ENCODE peak calls at places on chromosome 6, in seven cellular contexts. A is left ventricle myocardium inferior, E is uterus, L is pancreas, Y is breast epithelium, I is body of pancreas, Q is ovary. K is an unnamed sample.

GRCh38 chr6:130520235-130520634 is 154.4 kb downstream of the TMEM200A start:
- DNase-seq in A (no peak), E (no peak), L (no peak), Y (no peak), I (no peak), Q (no peak), K (no peak)

GRCh38 chr6:257031-257725 is 35.1 kb upstream of the DUSP22 start:
- DNase-seq in A (no peak), E (no peak), L (no peak), Y (no peak), I (no peak), Q (no peak), K (no peak)

GRCh38 chr6:113433506-113433991 is 423.6 kb upstream of the MARCKS start:
- DNase-seq in A (peak; percentile 28), E (peak; percentile 55), L (peak; percentile 53), Y (peak; percentile 84), I (peak; percentile 68), Q (no peak), K (no peak)

GRCh38 chr6:53282741-53283140 is 66.0 kb downstream of the ELOVL5 start:
- DNase-seq in A (no peak), E (no peak), L (no peak), Y (no peak), I (no peak), Q (no peak), K (no peak)

GRCh38 chr6:48978016-48978415 is 485.0 kb downstream of the MMUT start:
- DNase-seq in A (no peak), E (no peak), L (no peak), Y (no peak), I (no peak), Q (no peak), K (no peak)

GRCh38 chr6:57262491-57262890 is 40.4 kb upstream of the RAB23 start:
- DNase-seq in A (peak; percentile 74), E (peak; percentile 75), L (no peak), Y (peak; percentile 19), I (peak; percentile 35), Q (peak; percentile 48), K (no peak)

GRCh38 chr6:144156334-144156733 is 6.0 kb downstream of the STX11 start:
- DNase-seq in A (no peak), E (no peak), L (no peak), Y (no peak), I (no peak), Q (no peak), K (no peak)

GRCh38 chr6:27544612-27545260 is 71.8 kb upstream of the ZNF184 start:
- DNase-seq in A (no peak), E (no peak), L (no peak), Y (no peak), I (no peak), Q (no peak), K (no peak)

GRCh38 chr6:57313009-57313408 is 4.4 kb upstream of the PRIM2 start:
- DNase-seq in A (no peak), E (no peak), L (no peak), Y (no peak), I (no peak), Q (no peak), K (no peak)

GRCh38 chr6:13611715-13612114 is 3.4 kb upstream of the NOL7 start:
- DNase-seq in A (no peak), E (no peak), L (no peak), Y (no peak), I (no peak), Q (no peak), K (no peak)

GRCh38 chr6:17606606-17607005 is 6.5 kb downstream of the FAM8A1 start:
- DNase-seq in A (no peak), E (no peak), L (peak; percentile 26), Y (no peak), I (peak; percentile 27), Q (no peak), K (no peak)

GRCh38 chr6:1311400-1312192 is at the start of gene FOXQ1:
- DNase-seq in A (no peak), E (no peak), L (peak; percentile 95), Y (peak; percentile 59), I (peak; percentile 83), Q (no peak), K (no peak)

GRCh38 chr6:80523531-80523970 is 417.1 kb downstream of the BCKDHB start:
- DNase-seq in A (no peak), E (peak; percentile 13), L (no peak), Y (no peak), I (no peak), Q (peak; percentile 45), K (no peak)

GRCh38 chr6:116217069-116217468 is 36.8 kb downstream of the TSPYL4 start:
- DNase-seq in A (no peak), E (no peak), L (no peak), Y (no peak), I (no peak), Q (no peak), K (no peak)

GRCh38 chr6:106562001-106562400 is 67.3 kb downstream of the RTN4IP1 start:
- DNase-seq in A (no peak), E (no peak), L (no peak), Y (no peak), I (no peak), Q (no peak), K (no peak)

GRCh38 chr6:143243786-143244185 is 183.1 kb downstream of the AIG1 start:
- DNase-seq in A (no peak), E (no peak), L (no peak), Y (no peak), I (no peak), Q (no peak), K (no peak)

GRCh38 chr6:44237813-44238433 is 9.0 kb upstream of the HSP90AB1 start:
- DNase-seq in A (peak; percentile 81), E (peak; percentile 79), L (peak; percentile 86), Y (peak; percentile 75), I (peak; percentile 81), Q (peak; percentile 89), K (peak; percentile 85)

GRCh38 chr6:158938811-158939254 is 61.2 kb downstream of the RSPH3 start:
- DNase-seq in A (no peak), E (no peak), L (no peak), Y (no peak), I (no peak), Q (peak; percentile 38), K (no peak)

GRCh38 chr6:29827579-29828470 is at the start of gene HLA-G:
- DNase-seq in A (no peak), E (no peak), L (no peak), Y (no peak), I (no peak), Q (no peak), K (no peak)

GRCh38 chr6:111534366-111534765 is 51.3 kb upstream of the REV3L start:
- DNase-seq in A (peak; percentile 67), E (peak; percentile 73), L (peak; percentile 89), Y (peak; percentile 92), I (peak; percentile 95), Q (peak; percentile 60), K (peak; percentile 76)

GRCh38 chr6:74356385-74356784 is 660.4 kb downstream of the CD109 start:
- DNase-seq in A (no peak), E (no peak), L (no peak), Y (no peak), I (no peak), Q (no peak), K (no peak)

DNA sequence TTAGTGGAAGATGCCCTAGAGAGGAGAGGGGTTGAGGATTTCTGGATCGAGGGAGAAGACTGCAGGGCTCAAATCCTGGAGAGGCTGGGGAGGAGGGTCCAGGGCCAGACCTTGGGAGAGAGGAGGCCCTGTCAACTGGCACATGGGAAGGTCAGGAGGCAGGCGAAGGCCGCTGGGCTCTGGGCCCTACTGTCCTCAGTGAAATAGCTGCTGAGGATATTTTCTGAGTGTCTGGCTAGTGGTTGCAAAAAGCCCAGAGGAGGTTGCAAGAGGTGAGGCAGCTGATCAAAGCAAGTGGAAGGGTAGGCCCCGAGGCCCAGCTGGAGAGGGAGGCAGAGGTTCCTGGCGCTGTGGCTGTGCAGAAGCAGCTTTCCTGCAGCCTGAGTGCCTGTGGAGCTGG is 103.4 kb upstream of the MLN start:
- DNase-seq in A (no peak), E (no peak), L (no peak), Y (no peak), I (no peak), Q (no peak), K (no peak)
- H3K4me1 ChIP-seq in A (no peaks in the 10 kb centered on the region), E (peaks cover 6% of the 10 kb centered on the region), L (no peaks in the 10 kb centered on the region), Y (no peaks in the 10 kb centered on the region), I (peaks cover 21% of the 10 kb centered on the region), Q (no peaks in the 10 kb centered on the region), K (no peaks in the 10 kb centered on the region)

DNA sequence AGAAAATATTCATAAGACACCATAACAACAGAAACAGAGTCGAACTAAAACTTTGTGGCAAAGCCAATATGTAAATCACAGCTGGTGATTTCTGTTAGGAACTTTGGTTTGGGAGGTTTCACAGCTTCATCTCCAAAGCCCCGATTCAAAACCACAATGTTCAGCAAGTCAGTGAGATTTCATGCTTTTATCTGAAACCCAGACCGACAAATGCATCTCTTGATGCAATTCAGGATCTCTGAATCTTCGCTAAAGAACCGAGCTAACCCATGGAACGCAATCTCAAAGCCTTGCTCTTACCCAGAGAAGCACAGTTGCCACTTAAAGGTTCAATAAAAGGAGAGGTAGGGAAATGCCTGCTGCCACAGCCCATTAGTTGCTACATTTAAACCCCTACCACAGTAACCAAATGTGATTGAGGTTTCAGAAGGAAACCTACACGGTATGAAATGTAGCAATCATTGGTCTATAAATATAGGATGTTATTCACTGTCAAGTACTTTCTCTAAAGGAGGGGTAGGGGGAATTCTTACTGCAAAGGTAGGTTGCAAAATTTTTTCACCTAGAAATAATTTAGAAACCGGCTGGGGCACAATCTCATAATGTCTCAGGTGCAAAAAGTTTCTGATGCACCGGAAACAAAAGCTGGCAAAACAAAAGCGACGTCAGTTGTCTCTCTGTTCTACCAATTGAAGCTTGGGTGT is 381.0 kb upstream of the ARID1B start:
- DNase-seq in A (no peak), E (no peak), L (no peak), Y (no peak), I (no peak), Q (no peak), K (no peak)
- H3K4me3 ChIP-seq in A (no peak overlapping the region), E (no peak overlapping the region), L (no peak overlapping the region), Y (no peak overlapping the region), I (no peak overlapping the region), Q (no peak overlapping the region), K (no peak overlapping the region)

GRCh38 chr6:7911345-7911725 is 747 bp upstream of the TXNDC5 start:
- DNase-seq in A (no peak), E (no peak), L (no peak), Y (no peak), I (no peak), Q (no peak), K (no peak)

GRCh38 chr6:7912024-7912423 is 1.4 kb upstream of the TXNDC5 start:
- DNase-seq in A (no peak), E (no peak), L (no peak), Y (no peak), I (no peak), Q (no peak), K (no peak)

GRCh38 chr6:7909323-7910276 is 988 bp downstream of the TXNDC5 start:
- DNase-seq in A (peak; percentile 67), E (no peak), L (peak; percentile 68), Y (no peak), I (peak; percentile 76), Q (peak; percentile 72), K (peak; percentile 77)

GRCh38 chr6:7910654-7911344 is at the start of gene TXNDC5:
- DNase-seq in A (peak; percentile 86), E (peak; percentile 64), L (peak; percentile 84), Y (peak; percentile 36), I (peak; percentile 79), Q (peak; percentile 87), K (peak; percentile 85)

GRCh38 chr6:7910298-7910653 is 312 bp downstream of the TXNDC5 start:
- DNase-seq in A (no peak), E (no peak), L (no peak), Y (no peak), I (no peak), Q (no peak), K (no peak)
- H3K27me3 ChIP-seq in A (no peaks in the 10 kb centered on the region), E (no peaks in the 10 kb centered on the region), L (no peaks in the 10 kb centered on the region), Y (no peaks in the 10 kb centered on the region), I (no peaks in the 10 kb centered on the region), Q (no peaks in the 10 kb centered on the region), K (no peaks in the 10 kb centered on the region)

GRCh38 chr6:42150254-42150653 is 7.8 kb upstream of the C6orf132 start:
- DNase-seq in A (no peak), E (no peak), L (no peak), Y (no peak), I (no peak), Q (no peak), K (no peak)
- H3K4me1 ChIP-seq in A (no peaks in the 10 kb centered on the region), E (no peaks in the 10 kb centered on the region), L (no peaks in the 10 kb centered on the region), Y (no peaks in the 10 kb centered on the region), I (peaks cover 9% of the 10 kb centered on the region), Q (no peaks in the 10 kb centered on the region), K (no peaks in the 10 kb centered on the region)

K was measured in BE2C.